ENCODE peak calls at places on chromosomes 13 and 19, in four cellular contexts. S is testis; G is CD8-positive, alpha-beta T cell; X is pancreas. N is an unnamed sample. For H3K9me3 and H3K36me3, the result is how much of the 10 kb centered on the place peaks cover.

GRCh38 chr13:97889803-97890202 is 63.7 kb upstream of the IPO5 start:
- DNase-seq in S (no peak), G (no peak), X (no peak), N (no peak)

GRCh38 chr13:59024434-59024833 is 1139.3 kb downstream of the DIAPH3 start:
- DNase-seq in S (no peak), G (no peak), X (no peak), N (no peak)

GRCh38 chr19:1079566-1080111 is 12.7 kb downstream of the ARHGAP45 start:
- DNase-seq in S (no peak), G (peak), X (peak), N (peak)

GRCh38 chr13:105914637-105915036 is 620.8 kb downstream of the EFNB2 start:
- DNase-seq in S (no peak), G (no peak), X (no peak), N (no peak)

GRCh38 chr19:4473011-4473410 is 914 bp downstream of the HDGFL2 start:
- DNase-seq in S (no peak), G (no peak), X (no peak), N (no peak)

GRCh38 chr19:15779756-15780476 is 7.5 kb upstream of the OR10H5 start:
- DNase-seq in S (peak), G (no peak), X (peak), N (no peak)

GRCh38 chr13:31951215-31951678 is 80.3 kb upstream of the FRY start:
- DNase-seq in S (peak), G (no peak), X (peak), N (no peak)

GRCh38 chr13:107586216-107586615 is 629.1 kb downstream of the LIG4 start:
- DNase-seq in S (no peak), G (no peak), X (no peak), N (no peak)

GRCh38 chr13:82747331-82747730 is 1134.9 kb downstream of the SLITRK1 start:
- DNase-seq in S (no peak), G (no peak), X (no peak), N (no peak)

GRCh38 chr19:46297700-46298476 is 1.0 kb downstream of the HIF3A start:
- DNase-seq in S (peak), G (no peak), X (peak), N (no peak)

GRCh38 chr19:46049597-46049996 is 8.8 kb upstream of the IGFL4 start:
- DNase-seq in S (peak), G (no peak), X (no peak), N (no peak)

GRCh38 chr13:50691682-50692263 is 151.7 kb downstream of the DLEU7 start:
- DNase-seq in S (no peak), G (no peak), X (no peak), N (no peak)

GRCh38 chr13:25380082-25380481 is 8.3 kb downstream of the ATP8A2 start:
- DNase-seq in S (no peak), G (no peak), X (no peak), N (no peak)

GRCh38 chr13:79451500-79451962 is 29.4 kb upstream of the NDFIP2 start:
- DNase-seq in S (no peak), G (peak), X (no peak), N (peak)

GRCh38 chr13:114113961-114114360 is 18.5 kb downstream of the RASA3 start:
- DNase-seq in S (no peak), G (no peak), X (no peak), N (peak)

GRCh38 chr13:109180905-109181425 is 551.6 kb downstream of the MYO16 start:
- DNase-seq in S (no peak), G (no peak), X (no peak), N (no peak)

GRCh38 chr13:31859546-31859945 is 120.2 kb downstream of the RXFP2 start:
- DNase-seq in S (no peak), G (no peak), X (no peak), N (no peak)

GRCh38 chr19:6260912-6261636 is 18.7 kb downstream of the MLLT1 start:
- DNase-seq in S (no peak), G (peak), X (no peak), N (peak)

GRCh38 chr13:76812971-76813691 is 73.1 kb downstream of the KCTD12 start:
- DNase-seq in S (no peak), G (no peak), X (no peak), N (no peak)

GRCh38 chr13:98476538-98476966 is 100.4 kb downstream of the STK24 start:
- DNase-seq in S (no peak), G (peak), X (peak), N (peak)

GRCh38 chr13:90918551-90918950 is 428.9 kb upstream of the MIR17HG start:
- DNase-seq in S (no peak), G (no peak), X (no peak), N (no peak)

GRCh38 chr13:94967183-94968039 is 255.1 kb upstream of the SOX21 start:
- DNase-seq in S (no peak), G (no peak), X (peak), N (no peak)

GRCh38 chr13:109700176-109700575 is 86.2 kb downstream of the IRS2 start:
- DNase-seq in S (peak), G (no peak), X (no peak), N (no peak)

GRCh38 chr19:55373993-55374757 is 2.5 kb upstream of the TMEM190 start:
- DNase-seq in S (no peak), G (no peak), X (no peak), N (no peak)

GRCh38 chr13:112054616-112055015 is 12.3 kb upstream of the SOX1 start:
- DNase-seq in S (no peak), G (no peak), X (no peak), N (no peak)

GRCh38 chr13:113837554-113838355 is 26.1 kb downstream of the GAS6 start:
- DNase-seq in S (peak), G (no peak), X (peak), N (no peak)

GRCh38 chr13:111421216-111421615 is 100.8 kb downstream of the TEX29 start:
- DNase-seq in S (no peak), G (no peak), X (no peak), N (no peak)

GRCh38 chr19:50459638-50460037 is 16.7 kb upstream of the EMC10 start:
- DNase-seq in S (no peak), G (no peak), X (no peak), N (no peak)

GRCh38 chr13:44072536-44072935 is 192.8 kb downstream of the LACC1 start:
- DNase-seq in S (no peak), G (no peak), X (no peak), N (no peak)

GRCh38 chr13:101703838-101704237 is 251.4 kb downstream of the ITGBL1 start:
- DNase-seq in S (no peak), G (no peak), X (no peak), N (no peak)

GRCh38 chr19:11538232-11539036 is at the start of gene CNN1:
- DNase-seq in S (peak), G (no peak), X (no peak), N (no peak)

GRCh38 chr13:20997301-20998061 is 63.9 kb downstream of the LATS2 start:
- DNase-seq in S (no peak), G (no peak), X (no peak), N (no peak)

GRCh38 chr19:13768510-13768909 is 4.2 kb downstream of the MRI1 start:
- DNase-seq in S (no peak), G (no peak), X (peak), N (no peak)

GRCh38 chr19:13765395-13766094 is 1.2 kb downstream of the MRI1 start:
- DNase-seq in S (no peak), G (no peak), X (no peak), N (no peak)

GRCh38 chr19:13774217-13775191 is at the start of gene C19orf53:
- DNase-seq in S (peak), G (peak), X (peak), N (peak)

GRCh38 chr19:13766095-13766481 is 1.8 kb downstream of the MRI1 start:
- DNase-seq in S (no peak), G (no peak), X (no peak), N (no peak)

GRCh38 chr19:13770013-13770635 is 4.1 kb upstream of the C19orf53 start:
- DNase-seq in S (no peak), G (no peak), X (no peak), N (no peak)
- H3K9me3 ChIP-seq in S (under half), G (under half), X (under half), N (under half)

DNA sequence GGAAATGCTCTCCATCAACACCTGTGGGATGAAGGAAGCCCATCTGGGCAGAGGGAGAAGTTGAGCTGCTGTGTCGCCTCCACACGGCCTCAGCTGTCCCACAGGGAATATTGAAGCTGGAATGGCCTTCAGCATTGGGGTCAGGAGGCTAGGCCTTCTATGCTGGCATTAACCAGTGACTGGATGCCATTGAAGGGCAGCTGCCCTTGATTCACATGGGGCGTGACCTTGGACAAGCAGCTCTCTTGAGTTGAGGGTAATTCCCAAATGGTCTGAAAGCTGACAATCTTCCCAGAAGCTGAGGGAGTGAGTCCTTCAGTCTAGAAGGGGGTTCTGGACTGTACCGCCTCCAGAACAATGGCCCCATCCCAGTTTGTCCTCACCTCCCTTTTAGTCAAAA is 6.7 kb downstream of the BCL3 start:
- DNase-seq in S (no peak), G (no peak), X (no peak), N (no peak)
- H3K36me3 ChIP-seq in S (under half), G (under half), X (under half), N (under half)

GRCh38 chr19:38277969-38278680 is 13.8 kb downstream of the SPINT2 start:
- DNase-seq in S (peak), G (no peak), X (no peak), N (no peak)
- H3K9me3 ChIP-seq in S (under half), G (under half), X (under half), N (under half)

GRCh38 chr19:2432131-2432848 is 4.9 kb upstream of the TIMM13 start:
- DNase-seq in S (no peak), G (no peak), X (peak), N (no peak)

GRCh38 chr19:2434267-2434666 is 6.9 kb upstream of the TIMM13 start:
- DNase-seq in S (no peak), G (no peak), X (peak), N (no peak)

GRCh38 chr19:2431318-2432055 is 4.1 kb upstream of the TIMM13 start:
- DNase-seq in S (no peak), G (no peak), X (peak), N (no peak)

GRCh38 chr19:2434721-2435265 is 7.4 kb upstream of the TIMM13 start:
- DNase-seq in S (no peak), G (no peak), X (peak), N (no peak)

GRCh38 chr19:2433854-2434253 is 6.5 kb upstream of the TIMM13 start:
- DNase-seq in S (no peak), G (no peak), X (no peak), N (no peak)
- H3K36me3 ChIP-seq in S (under half), G (under half), X (under half), N (under half)

GRCh38 chr19:38538793-38539528 is 78.8 kb downstream of the MAP4K1 start:
- DNase-seq in S (no peak), G (peak), X (no peak), N (peak)
- H3K9me3 ChIP-seq in S (under half), G (under half), X (under half), N (under half)

GRCh38 chr19:3405261-3405653 is 38.9 kb downstream of the NFIC start:
- DNase-seq in S (no peak), G (no peak), X (no peak), N (no peak)
- H3K36me3 ChIP-seq in S (under half), G (under half), X (under half), N (under half)

DNA sequence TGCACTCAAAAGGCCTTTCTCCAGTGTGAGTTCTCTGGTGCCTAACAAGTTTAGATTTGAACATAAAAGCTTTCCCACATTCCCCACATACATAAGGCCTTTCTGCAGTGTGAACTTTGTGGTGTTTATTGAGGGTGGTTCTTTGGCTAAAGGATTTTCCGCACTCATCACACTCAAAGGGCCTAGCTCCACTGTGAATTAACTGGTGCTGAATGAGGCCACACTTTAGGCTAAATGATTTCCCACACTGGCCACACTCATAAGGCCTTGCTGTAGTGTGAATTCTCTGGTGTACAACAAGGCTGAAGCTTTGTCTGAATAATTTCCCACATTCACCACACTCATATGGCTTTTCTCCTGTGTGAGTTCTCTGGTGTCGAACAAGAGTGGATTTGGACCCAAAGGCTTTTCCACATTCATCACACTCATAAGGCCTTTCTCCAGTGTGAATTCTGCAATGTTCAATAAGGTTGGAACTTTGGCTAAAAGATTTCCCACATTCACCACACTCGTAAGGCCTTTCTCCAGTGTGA is 6.2 kb downstream of the ZNF416 start:
- DNase-seq in S (no peak), G (no peak), X (no peak), N (no peak)
- H3K9me3 ChIP-seq in S (under half), G (half or more), X (under half), N (half or more)

DNA sequence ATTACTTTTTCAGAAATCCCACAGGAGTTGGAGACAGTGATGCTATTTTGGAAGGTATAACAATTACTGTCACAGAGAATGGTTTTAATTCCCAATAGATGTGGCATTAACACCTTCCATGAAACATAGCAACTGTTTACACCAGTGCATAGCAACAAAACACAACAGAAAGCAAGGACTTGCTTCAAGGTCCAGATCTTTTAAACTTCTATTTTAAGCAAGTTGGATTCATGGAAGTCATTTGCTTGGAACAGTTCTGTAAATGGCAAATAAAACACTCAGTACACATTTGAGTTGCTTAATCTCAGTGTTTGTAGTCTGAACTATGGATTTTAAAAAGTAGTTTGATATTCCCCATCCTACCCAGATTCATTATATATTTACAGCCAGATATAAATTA is 386.0 kb upstream of the SPRY2 start:
- DNase-seq in S (no peak), G (no peak), X (no peak), N (no peak)
- H3K36me3 ChIP-seq in S (under half), G (under half), X (under half), N (under half)

N was measured in naive thymus-derived CD4-positive, alpha-beta T cell.